ENCODE peak calls at places on chromosomes 6 and 20, in four cellular contexts. R is SK-N-SH, A is H1, T is WTC11. O is an unnamed sample.

GRCh38 chr6:44554194-44554593 is 166.7 kb downstream of the CDC5L start:
- DNase-seq in T (no peak), A (no peak), R (no peak), O (no peak)

GRCh38 chr20:17542993-17543412 is 11.8 kb upstream of the BFSP1 start:
- DNase-seq in A (no peak), R (no peak), T (no peak), O (no peak)

GRCh38 chr20:25254986-25255680 is 7.2 kb downstream of the PYGB start:
- DNase-seq in R (peak), T (no peak), A (no peak), O (no peak)

GRCh38 chr6:157285422-157285779 is 37.9 kb downstream of the TMEM242 start:
- DNase-seq in R (no peak), A (no peak), T (no peak), O (no peak)

GRCh38 chr20:46215913-46216707 is 92.2 kb downstream of the CDH22 start:
- DNase-seq in A (peak), R (peak), T (peak), O (peak)

GRCh38 chr6:138403324-138403800 is 661 bp upstream of the HEBP2 start:
- DNase-seq in R (peak), T (peak), A (peak), O (peak)

GRCh38 chr6:17280552-17281090 is 540 bp upstream of the RBM24 start:
- DNase-seq in A (peak), R (peak), T (peak), O (no peak)

GRCh38 chr20:50012282-50013263 is 29.8 kb downstream of the SNAI1 start:
- DNase-seq in A (no peak), T (no peak), R (peak), O (peak)

GRCh38 chr6:36577298-36577697 is 16.9 kb upstream of the SRSF3 start:
- DNase-seq in A (no peak), R (no peak), T (no peak), O (peak)
- TF ChIP-seq TEAD4 in A (no peak), R (no peak), T (no peak), O (no peak)

DNA sequence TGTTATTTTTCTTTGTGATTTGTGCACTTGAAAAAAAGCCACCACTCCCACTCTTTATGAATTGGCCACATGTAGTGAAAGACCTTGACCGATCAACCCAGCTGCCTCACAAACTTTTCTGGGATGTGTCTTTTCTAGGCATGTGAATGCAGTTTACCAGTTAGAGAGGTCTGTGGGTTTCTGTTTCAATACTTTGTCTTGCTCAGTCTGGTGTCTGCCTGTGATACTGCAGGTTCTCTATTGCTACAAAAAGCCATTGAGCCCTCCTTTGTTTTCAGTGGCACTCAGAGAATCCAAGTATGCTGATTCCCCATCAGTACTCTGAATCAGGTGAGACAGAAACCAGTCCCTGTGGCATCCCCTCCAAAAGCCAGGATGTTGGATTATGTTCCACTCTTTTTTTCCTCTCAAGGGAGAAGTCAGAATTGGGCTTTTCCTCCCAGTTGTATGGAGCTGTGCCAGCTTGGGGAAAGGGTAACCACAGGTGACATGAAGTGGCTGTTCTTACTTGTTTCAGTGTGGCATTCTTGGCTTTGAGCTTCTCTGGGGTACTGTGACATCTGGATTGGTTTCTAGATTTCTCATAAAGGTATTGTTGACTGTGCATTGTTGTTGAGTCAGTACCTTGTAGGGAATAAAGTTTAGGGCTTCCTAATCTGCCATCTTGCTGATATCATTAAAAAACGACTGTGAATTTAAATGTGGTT is 26.3 kb upstream of the ZFP64 start:
- DNase-seq in R (no peak), T (no peak), A (no peak), O (no peak)
- TF ChIP-seq TEAD4 in R (no peak), T (no peak), A (no peak), O (no peak)

GRCh38 chr6:31620586-31621319 is at the start of gene PRRC2A:
- DNase-seq in R (peak), A (peak), T (peak), O (peak)
- TF ChIP-seq TEAD4 in R (peak), A (no peak), T (no peak), O (peak)

DNA sequence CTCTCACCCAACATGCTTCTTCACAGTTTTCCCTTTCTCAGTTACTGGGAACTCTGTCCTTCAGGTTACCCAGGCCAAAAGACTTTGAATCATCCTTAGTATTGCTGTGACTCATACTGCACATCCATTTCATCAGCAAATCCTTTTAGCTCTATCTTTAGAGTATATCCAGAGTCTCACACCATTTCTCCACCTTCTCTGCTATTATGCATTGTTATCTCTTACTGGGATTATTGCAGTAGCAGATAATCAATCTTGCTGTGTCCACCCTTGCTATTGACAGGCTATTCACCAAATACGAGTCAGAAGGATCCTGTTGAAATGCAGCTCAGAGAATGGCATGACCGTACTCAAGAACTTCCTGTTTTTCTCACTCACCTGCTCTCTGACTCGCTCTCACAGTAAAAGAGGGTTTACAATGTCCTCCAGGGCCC is 57.3 kb downstream of the BCKDHB start:
- DNase-seq in R (no peak), A (no peak), T (no peak), O (peak)
- TF ChIP-seq TEAD4 in R (no peak), A (no peak), T (no peak), O (no peak)

GRCh38 chr6:97203343-97203742 is 79.7 kb downstream of the MMS22L start:
- DNase-seq in R (peak), T (no peak), A (no peak), O (no peak)
- TF ChIP-seq TEAD4 in R (no peak), T (no peak), A (no peak), O (no peak)

DNA sequence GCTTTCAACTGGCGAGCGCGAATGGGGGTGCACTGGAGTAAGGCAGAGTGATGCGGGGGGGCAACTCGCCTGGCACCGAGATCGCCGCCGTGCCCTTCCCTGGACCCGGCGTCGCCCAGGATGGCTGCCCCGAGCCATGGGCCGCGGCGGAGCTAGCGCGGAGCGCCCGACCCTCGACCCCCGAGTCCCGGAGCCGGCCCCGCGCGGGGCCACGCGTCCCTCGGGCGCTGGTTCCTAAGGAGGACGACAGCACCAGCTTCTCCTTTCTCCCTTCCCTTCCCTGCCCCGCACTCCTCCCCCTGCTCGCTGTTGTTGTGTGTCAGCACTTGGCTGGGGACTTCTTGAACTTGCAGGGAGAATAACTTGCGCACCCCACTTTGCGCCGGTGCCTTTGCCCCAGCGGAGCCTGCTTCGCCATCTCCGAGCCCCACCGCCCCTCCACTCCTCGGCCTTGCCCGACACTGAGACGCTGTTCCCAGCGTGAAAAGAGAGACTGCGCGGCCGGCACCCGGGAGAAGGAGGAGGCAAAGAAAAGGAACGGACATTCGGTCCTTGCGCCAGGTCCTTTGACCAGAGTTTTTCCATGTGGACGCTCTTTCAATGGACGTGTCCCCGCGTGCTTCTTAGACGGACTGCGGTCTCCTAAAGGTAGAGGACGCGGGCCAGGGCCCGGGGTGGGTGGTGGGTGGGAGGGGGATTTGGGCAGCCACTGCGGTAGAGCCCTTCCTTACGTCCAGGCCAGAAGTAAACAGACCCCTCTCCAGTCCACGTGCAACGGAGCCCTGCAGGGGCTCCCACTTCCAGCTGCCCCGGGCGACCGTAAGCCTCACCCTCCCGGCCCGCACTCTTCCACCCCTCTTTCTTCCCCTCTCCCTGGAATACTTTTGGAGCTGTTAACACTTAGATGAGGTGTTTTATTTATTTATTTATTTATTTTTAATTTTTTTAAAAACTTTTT is 1.0 kb downstream of the BMP2 start:
- DNase-seq in T (peak), R (peak), A (peak), O (no peak)
- TF ChIP-seq TEAD4 in T (no peak), R (no peak), A (no peak), O (no peak)

DNA sequence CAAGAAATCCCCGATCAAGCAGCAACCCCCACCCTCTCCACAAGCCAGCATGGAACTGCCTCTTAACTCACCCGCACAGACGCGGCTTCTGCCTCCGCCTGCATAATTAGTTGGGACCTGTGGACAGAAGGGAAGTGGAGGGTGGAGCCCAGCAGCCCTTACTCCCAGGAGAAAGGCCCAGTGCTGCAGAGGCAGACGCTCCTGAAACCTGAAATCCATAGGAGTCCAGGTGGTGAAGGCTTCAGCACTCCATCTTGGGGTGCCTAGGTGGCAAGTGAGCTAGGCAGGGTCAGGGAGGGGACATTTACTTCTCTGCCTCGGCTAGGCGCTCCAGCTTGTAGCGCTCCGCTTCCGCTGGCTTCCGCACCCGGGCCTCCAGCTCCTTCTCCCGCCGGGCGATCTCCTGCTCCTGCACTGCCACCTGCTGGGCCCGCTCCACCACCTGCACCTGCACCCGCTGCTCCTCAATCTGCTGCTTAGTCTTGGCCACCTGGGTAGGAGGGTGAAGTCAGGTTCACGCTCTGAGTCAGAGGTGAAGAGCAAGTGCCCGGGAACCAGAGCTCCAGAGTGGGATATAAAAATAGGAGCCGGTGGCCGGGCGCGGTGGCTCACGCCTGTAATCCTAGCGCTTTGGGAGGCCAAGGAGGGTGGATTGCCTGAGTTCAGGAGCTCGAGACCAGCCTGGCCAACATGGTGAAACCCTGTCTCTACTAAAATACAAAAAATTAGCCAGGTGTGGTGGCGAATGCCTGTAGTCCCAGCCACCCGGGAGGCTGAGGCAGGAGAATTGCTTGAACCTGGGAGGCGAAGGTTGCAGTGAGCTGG is 10.7 kb downstream of the TUBB start:
- DNase-seq in R (peak), T (peak), A (peak), O (peak)
- TF ChIP-seq TEAD4 in R (no peak), T (no peak), A (no peak), O (no peak)

GRCh38 chr6:85449388-85449817 is 480 bp upstream of the NT5E start:
- DNase-seq in T (no peak), A (no peak), R (no peak), O (no peak)

GRCh38 chr6:85451586-85452306 is 1.9 kb downstream of the NT5E start:
- DNase-seq in A (no peak), T (no peak), R (no peak), O (no peak)

GRCh38 chr6:85452441-85452881 is 2.6 kb downstream of the NT5E start:
- DNase-seq in R (no peak), T (no peak), A (no peak), O (no peak)

GRCh38 chr6:85450578-85450884 is 648 bp downstream of the NT5E start:
- DNase-seq in A (no peak), T (no peak), R (no peak), O (no peak)

GRCh38 chr6:85449818-85450577 is at the start of gene NT5E:
- DNase-seq in R (peak), T (peak), A (peak), O (no peak)
- TF ChIP-seq TEAD4 in R (no peak), T (no peak), A (no peak), O (no peak)

GRCh38 chr6:135163440-135163738 is 17.7 kb upstream of the MYB start:
- DNase-seq in R (no peak), A (no peak), T (no peak), O (no peak)
- TF ChIP-seq TEAD4 in R (no peak), A (no peak), T (no peak), O (no peak)

DNA sequence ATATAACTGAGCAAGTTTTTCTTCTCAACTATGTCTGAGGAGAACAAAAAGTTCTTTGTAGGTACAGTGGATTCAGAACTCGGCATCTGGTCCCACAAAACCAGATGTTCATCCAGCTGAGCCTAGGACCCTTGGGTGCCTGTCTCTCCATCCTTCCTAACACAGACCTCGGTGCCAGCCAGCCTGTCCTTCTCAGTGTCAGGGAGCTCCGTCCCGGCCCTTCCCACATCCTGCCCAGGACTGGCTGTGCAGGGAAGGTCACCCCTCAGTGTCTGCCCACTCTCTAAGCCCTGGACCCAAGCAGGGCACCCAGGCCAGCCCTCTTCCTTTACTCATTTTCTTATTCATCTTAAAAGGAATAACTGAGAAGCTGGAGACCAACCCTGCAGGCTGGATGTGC is 32.0 kb upstream of the AGPAT4 start:
- DNase-seq in T (no peak), A (no peak), R (no peak), O (no peak)
- TF ChIP-seq TEAD4 in T (no peak), A (no peak), R (no peak), O (no peak)